ENCODE peak calls at places on chromosomes 6 and 20, in nine cellular contexts. Y, L, P, I, H, J, G, C and A are unnamed samples.
A peak's percentile ranks its signal among the peaks of the same experiment; 100 is the strongest.

GRCh38 chr6:100768816-100769351 is 112.2 kb downstream of the ASCC3 start:
- DNase-seq in Y (no peak), L (no peak), P (no peak), I (no peak), H (no peak), J (no peak), G (no peak), C (no peak), A (no peak)

GRCh38 chr6:42572523-42572922 is 8.7 kb downstream of the UBR2 start:
- DNase-seq in Y (no peak), L (no peak), P (no peak), I (no peak), H (no peak), J (peak; percentile 54), G (no peak), C (no peak), A (no peak)

GRCh38 chr6:159973951-159974350 is 5.1 kb downstream of the IGF2R start:
- DNase-seq in Y (no peak), L (no peak), P (no peak), I (no peak), H (no peak), J (no peak), G (no peak), C (no peak), A (no peak)

GRCh38 chr6:10313799-10314162 is 101.1 kb downstream of the TFAP2A start:
- DNase-seq in Y (no peak), L (no peak), P (no peak), I (no peak), H (no peak), J (no peak), G (no peak), C (no peak), A (no peak)

GRCh38 chr6:161228911-161229591 is 44.8 kb downstream of the AGPAT4 start:
- DNase-seq in Y (peak; percentile 87), L (no peak), P (peak; percentile 37), I (peak; percentile 74), H (no peak), J (no peak), G (no peak), C (no peak), A (no peak)

GRCh38 chr20:60078351-60079250 is 120.4 kb downstream of the CDH26 start:
- DNase-seq in Y (no peak), L (no peak), P (no peak), I (no peak), H (no peak), J (no peak), G (no peak), C (no peak), A (no peak)

GRCh38 chr20:64188682-64189529 is 24.7 kb downstream of the MYT1 start:
- DNase-seq in Y (peak; percentile 84), L (no peak), P (no peak), I (peak; percentile 95), H (peak; percentile 12), J (no peak), G (no peak), C (no peak), A (no peak)

GRCh38 chr6:33748851-33749250 is 2.1 kb upstream of the IP6K3 start:
- DNase-seq in Y (no peak), L (no peak), P (no peak), I (no peak), H (no peak), J (no peak), G (no peak), C (no peak), A (no peak)

GRCh38 chr6:98845201-98846020 is 11.0 kb downstream of the POU3F2 start:
- DNase-seq in Y (peak; percentile 80), L (peak; percentile 58), P (peak; percentile 50), I (peak; percentile 90), H (peak; percentile 70), J (peak; percentile 42), G (peak; percentile 72), C (peak; percentile 73), A (peak; percentile 70)

GRCh38 chr20:61646453-61646852 is 394.4 kb downstream of the CDH4 start:
- DNase-seq in Y (no peak), L (no peak), P (no peak), I (no peak), H (no peak), J (no peak), G (no peak), C (no peak), A (no peak)

GRCh38 chr6:4405609-4406212 is 270.3 kb upstream of the ECI2 start:
- DNase-seq in Y (no peak), L (no peak), P (no peak), I (no peak), H (no peak), J (no peak), G (no peak), C (no peak), A (no peak)

GRCh38 chr6:56357616-56358373 is 110.4 kb upstream of the COL21A1 start:
- DNase-seq in Y (no peak), L (no peak), P (no peak), I (no peak), H (no peak), J (no peak), G (no peak), C (no peak), A (no peak)

GRCh38 chr6:125067552-125067951 is 86.0 kb upstream of the TPD52L1 start:
- DNase-seq in Y (no peak), L (no peak), P (no peak), I (no peak), H (no peak), J (no peak), G (no peak), C (no peak), A (no peak)

GRCh38 chr6:37904590-37904989 is 85.1 kb downstream of the ZFAND3 start:
- DNase-seq in Y (peak; percentile 34), L (no peak), P (no peak), I (no peak), H (no peak), J (no peak), G (no peak), C (no peak), A (no peak)

GRCh38 chr6:84072452-84072997 is 39.0 kb downstream of the MRAP2 start:
- DNase-seq in Y (no peak), L (no peak), P (no peak), I (no peak), H (no peak), J (no peak), G (no peak), C (no peak), A (no peak)

GRCh38 chr6:63573899-63574553 is 1.7 kb downstream of the LOC128125822 start:
- DNase-seq in Y (peak; percentile 77), L (no peak), P (peak; percentile 27), I (peak; percentile 80), H (peak; percentile 57), J (peak; percentile 35), G (no peak), C (no peak), A (no peak)

GRCh38 chr6:44172759-44173500 is 14.3 kb downstream of the CAPN11 start:
- DNase-seq in Y (peak; percentile 71), L (peak; percentile 81), P (peak; percentile 85), I (peak; percentile 85), H (peak; percentile 87), J (peak; percentile 81), G (peak; percentile 89), C (peak; percentile 88), A (peak; percentile 90)

GRCh38 chr6:30497714-30498113 is 8.4 kb downstream of the HLA-E start:
- DNase-seq in Y (no peak), L (no peak), P (no peak), I (no peak), H (no peak), J (no peak), G (no peak), C (no peak), A (no peak)

GRCh38 chr6:111973897-111974639 is 79.8 kb upstream of the CCN6 start:
- DNase-seq in Y (no peak), L (no peak), P (no peak), I (no peak), H (no peak), J (no peak), G (no peak), C (no peak), A (no peak)

GRCh38 chr20:38893056-38893455 is 33.2 kb upstream of the FAM83D start:
- DNase-seq in Y (peak; percentile 25), L (no peak), P (no peak), I (no peak), H (no peak), J (no peak), G (no peak), C (no peak), A (no peak)
- H3K27ac ChIP-seq in Y (no peak overlapping the region), L (no peak overlapping the region), P (no peak overlapping the region), I (no peak overlapping the region), H (no peak overlapping the region), J (peak overlapping the region; percentile 55), G (no peak overlapping the region), C (no peak overlapping the region), A (peak overlapping the region; percentile 33)

GRCh38 chr6:20061952-20062351 is 150.3 kb downstream of the MBOAT1 start:
- DNase-seq in Y (no peak), L (no peak), P (no peak), I (no peak), H (no peak), J (no peak), G (no peak), C (no peak), A (no peak)

GRCh38 chr6:20060252-20060651 is 152.0 kb downstream of the MBOAT1 start:
- DNase-seq in Y (no peak), L (no peak), P (no peak), I (no peak), H (no peak), J (no peak), G (no peak), C (no peak), A (no peak)

GRCh38 chr6:20056350-20056992 is 155.8 kb downstream of the MBOAT1 start:
- DNase-seq in Y (peak; percentile 44), L (no peak), P (no peak), I (peak; percentile 84), H (no peak), J (no peak), G (no peak), C (no peak), A (no peak)

GRCh38 chr6:20058912-20059311 is 153.4 kb downstream of the MBOAT1 start:
- DNase-seq in Y (no peak), L (no peak), P (no peak), I (no peak), H (no peak), J (no peak), G (no peak), C (no peak), A (no peak)
- TF ChIP-seq CTCF in Y (no peak), L (no peak), P (no peak), I (no peak), H (no peak), J (no peak), G (no peak), C (no peak), A (no peak)

DNA sequence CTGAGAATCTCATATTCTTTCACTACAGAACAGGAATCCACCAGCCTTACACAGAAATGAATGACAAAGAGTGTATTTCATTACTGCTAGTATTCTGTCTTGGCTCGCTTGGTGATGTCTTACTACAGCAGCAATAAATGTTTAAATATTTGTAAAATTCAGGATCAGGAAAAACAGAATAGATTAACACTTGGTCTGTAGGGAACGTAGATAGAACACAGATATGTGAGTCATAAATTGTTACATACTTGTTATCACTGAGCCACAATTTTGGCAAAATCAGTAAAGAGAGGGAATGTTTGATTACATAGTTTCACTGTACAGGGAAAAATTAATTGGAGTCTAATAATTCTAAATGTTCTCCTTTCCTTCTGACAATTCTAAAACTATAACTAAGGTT is 11.0 kb downstream of the SHPRH start:
- DNase-seq in Y (no peak), L (no peak), P (no peak), I (no peak), H (no peak), J (no peak), G (no peak), C (no peak), A (no peak)
- H3K36me3 ChIP-seq in Y (peaks cover 4% of the 10 kb centered on the region), L (no peaks in the 10 kb centered on the region), P (no peaks in the 10 kb centered on the region), I (no peaks in the 10 kb centered on the region), H (peaks cover 53% of the 10 kb centered on the region), J (peaks cover 44% of the 10 kb centered on the region), G (no peaks in the 10 kb centered on the region), C (peaks cover 46% of the 10 kb centered on the region), A (peaks cover 37% of the 10 kb centered on the region)

GRCh38 chr20:57708694-57709673 is 831 bp downstream of the PMEPA1 start:
- DNase-seq in Y (peak; percentile 38), L (no peak), P (peak; percentile 53), I (peak; percentile 56), H (no peak), J (peak; percentile 27), G (no peak), C (peak; percentile 43), A (no peak)
- H3K27ac ChIP-seq in Y (peak overlapping the region; percentile 78), L (peak overlapping the region; percentile 98), P (peak overlapping the region; percentile 75), I (peak overlapping the region; percentile 65), H (peak overlapping the region; percentile 86), J (peak overlapping the region; percentile 45), G (no peak overlapping the region), C (peak overlapping the region; percentile 93), A (peak overlapping the region; percentile 56)